ENCODE peak calls at places on chromosomes 11 and 22, in nine cellular contexts. T is AG10803, C is cardiac fibroblast, N is astrocyte of the cerebellum, U is psoas muscle, S is fibroblast of pulmonary artery, B is GM12865, G is mucosa of descending colon, A is brain microvascular endothelial cell. X is an unnamed sample.

GRCh38 chr22:50545522-50546325 is at the start of gene KLHDC7B:
- DNase-seq in T (peak), C (peak), N (no peak), U (peak), S (no peak), B (no peak), G (no peak), A (no peak), X (no peak)

GRCh38 chr11:124069429-124070401 is 28.6 kb upstream of the OR10G7 start:
- DNase-seq in T (peak), C (peak), N (peak), U (no peak), S (peak), B (peak), G (peak), A (peak), X (no peak)

GRCh38 chr22:42385691-42386090 is 46.5 kb downstream of the NFAM1 start:
- DNase-seq in T (no peak), C (no peak), N (no peak), U (no peak), S (no peak), B (no peak), G (no peak), A (no peak), X (no peak)

GRCh38 chr11:7671807-7672206 is 1.5 kb downstream of the CYB5R2 start:
- DNase-seq in T (no peak), C (no peak), N (no peak), U (no peak), S (no peak), B (peak), G (no peak), A (no peak), X (no peak)

GRCh38 chr11:128525411-128526243 is 61.7 kb downstream of the ETS1 start:
- DNase-seq in T (peak), C (no peak), N (peak), U (no peak), S (no peak), B (no peak), G (no peak), A (peak), X (no peak)

GRCh38 chr22:29394931-29395581 is 6.7 kb upstream of the AP1B1 start:
- DNase-seq in T (peak), C (peak), N (peak), U (peak), S (peak), B (peak), G (no peak), A (peak), X (no peak)

GRCh38 chr11:69393865-69394233 is 87.6 kb upstream of the LINC01488 start:
- DNase-seq in T (no peak), C (no peak), N (no peak), U (peak), S (no peak), B (no peak), G (no peak), A (no peak), X (no peak)

GRCh38 chr11:10666556-10666955 is 27.0 kb downstream of the IRAG1 start:
- DNase-seq in T (peak), C (no peak), N (no peak), U (no peak), S (no peak), B (no peak), G (no peak), A (peak), X (no peak)

GRCh38 chr11:114254571-114255146 is 41.5 kb upstream of the NNMT start:
- DNase-seq in T (no peak), C (no peak), N (no peak), U (peak), S (no peak), B (no peak), G (no peak), A (no peak), X (no peak)

GRCh38 chr22:28917747-28918543 is 34.6 kb downstream of the ZNRF3 start:
- DNase-seq in T (peak), C (peak), N (peak), U (no peak), S (peak), B (no peak), G (peak), A (no peak), X (no peak)

GRCh38 chr11:3823303-3823702 is 14.9 kb downstream of the PGAP2 start:
- DNase-seq in T (peak), C (peak), N (peak), U (no peak), S (peak), B (no peak), G (no peak), A (peak), X (peak)

GRCh38 chr22:28268845-28269244 is 349.8 kb upstream of the PITPNB start:
- DNase-seq in T (no peak), C (no peak), N (no peak), U (peak), S (no peak), B (no peak), G (no peak), A (no peak), X (no peak)

GRCh38 chr22:38286915-38287669 is 14.3 kb upstream of the TMEM184B start:
- DNase-seq in T (no peak), C (no peak), N (no peak), U (no peak), S (no peak), B (no peak), G (no peak), A (no peak), X (no peak)

GRCh38 chr22:38284042-38284402 is 11.2 kb upstream of the TMEM184B start:
- DNase-seq in T (peak), C (peak), N (peak), U (no peak), S (peak), B (no peak), G (no peak), A (peak), X (peak)

GRCh38 chr22:38285015-38285414 is 12.2 kb upstream of the TMEM184B start:
- DNase-seq in T (no peak), C (no peak), N (no peak), U (no peak), S (no peak), B (no peak), G (no peak), A (no peak), X (no peak)

GRCh38 chr22:38282397-38282796 is 9.6 kb upstream of the TMEM184B start:
- DNase-seq in T (no peak), C (no peak), N (no peak), U (no peak), S (no peak), B (no peak), G (no peak), A (peak), X (no peak)
- TF ChIP-seq CTCF in T (no peak), C (no peak), N (no peak), U (no peak), S (no peak), B (no peak), G (no peak), A (no peak), X (no peak)

GRCh38 chr11:17629113-17629512 is 82.1 kb downstream of the OTOG start:
- DNase-seq in T (no peak), C (no peak), N (no peak), U (no peak), S (no peak), B (no peak), G (no peak), A (no peak), X (no peak)
- H3K4me3 ChIP-seq in T (no peak), C (no peak), N (no peak), U (no peak), S (no peak), B (no peak), G (no peak), A (no peak), X (no peak)

DNA sequence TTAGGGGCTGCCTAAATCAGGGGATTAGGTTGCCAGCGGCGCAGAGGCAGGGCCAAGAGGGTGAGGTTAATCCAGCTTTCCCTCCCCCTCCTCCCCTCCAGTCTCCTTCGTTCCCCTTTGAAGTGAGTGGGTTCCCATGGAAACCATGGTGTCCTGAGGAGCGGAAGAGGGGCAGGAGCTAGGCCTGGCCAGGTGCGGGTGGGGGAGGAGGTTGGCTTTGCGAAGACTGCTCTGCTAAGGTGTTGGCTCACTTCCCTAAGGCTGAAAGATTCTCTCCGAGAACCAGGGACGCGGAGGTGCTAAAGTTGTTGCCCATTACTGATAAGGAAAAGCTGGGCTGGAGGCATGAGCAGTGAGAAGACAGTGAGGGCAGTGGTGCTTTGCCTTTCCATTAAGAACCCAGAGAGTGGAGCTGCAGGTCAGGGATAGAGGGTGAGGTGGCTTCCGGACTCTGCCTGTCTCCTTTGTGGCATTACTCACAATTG is 124.6 kb downstream of the FEZ1 start:
- DNase-seq in T (no peak), C (no peak), N (no peak), U (no peak), S (no peak), B (no peak), G (no peak), A (no peak), X (no peak)
- TF ChIP-seq CTCF in T (no peak), C (no peak), N (no peak), U (no peak), S (no peak), B (no peak), G (no peak), A (no peak), X (no peak)

DNA sequence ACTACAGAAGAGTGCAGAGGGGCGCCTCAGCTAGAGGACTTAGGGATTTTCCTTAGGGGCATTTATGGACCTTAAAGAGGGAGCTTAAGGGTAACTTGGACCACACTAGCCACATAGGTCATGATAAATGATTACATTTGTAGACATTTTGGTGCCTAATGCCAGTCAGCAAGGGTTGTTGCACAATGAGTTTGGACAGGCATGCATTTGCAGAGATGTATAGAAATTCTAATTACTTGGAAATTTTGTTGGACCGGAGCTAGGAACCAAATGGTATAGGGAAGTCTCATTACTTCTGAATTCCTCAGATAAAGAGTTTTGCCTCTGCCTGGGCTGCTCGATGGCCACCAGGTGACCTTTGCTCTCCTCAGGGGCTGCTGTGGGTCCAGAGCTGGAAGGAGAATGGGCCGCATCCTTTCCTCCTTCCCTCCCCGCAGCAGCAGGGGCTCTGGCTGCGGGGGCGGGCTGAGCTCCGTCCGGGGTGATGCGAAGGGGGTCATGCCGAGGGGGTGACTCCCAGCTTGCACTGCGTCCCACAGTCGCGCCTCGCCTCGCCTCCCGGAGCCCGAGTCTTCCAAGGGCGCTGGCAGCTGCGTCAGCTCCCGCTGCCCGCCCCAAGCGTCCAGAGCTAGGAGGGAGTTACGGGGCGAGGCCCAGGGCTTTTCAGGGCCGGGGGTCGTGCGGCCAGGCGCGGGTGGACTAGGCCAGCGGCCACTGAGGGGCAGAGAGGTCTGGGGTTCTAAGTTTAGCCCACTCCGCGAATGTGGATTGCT is 20.2 kb upstream of the MALAT1 start:
- DNase-seq in T (peak), C (peak), N (no peak), U (peak), S (peak), B (no peak), G (peak), A (peak), X (no peak)
- H3K4me3 ChIP-seq in T (peak), C (peak), N (peak), U (peak), S (peak), B (peak), G (no peak), A (peak), X (peak)

DNA sequence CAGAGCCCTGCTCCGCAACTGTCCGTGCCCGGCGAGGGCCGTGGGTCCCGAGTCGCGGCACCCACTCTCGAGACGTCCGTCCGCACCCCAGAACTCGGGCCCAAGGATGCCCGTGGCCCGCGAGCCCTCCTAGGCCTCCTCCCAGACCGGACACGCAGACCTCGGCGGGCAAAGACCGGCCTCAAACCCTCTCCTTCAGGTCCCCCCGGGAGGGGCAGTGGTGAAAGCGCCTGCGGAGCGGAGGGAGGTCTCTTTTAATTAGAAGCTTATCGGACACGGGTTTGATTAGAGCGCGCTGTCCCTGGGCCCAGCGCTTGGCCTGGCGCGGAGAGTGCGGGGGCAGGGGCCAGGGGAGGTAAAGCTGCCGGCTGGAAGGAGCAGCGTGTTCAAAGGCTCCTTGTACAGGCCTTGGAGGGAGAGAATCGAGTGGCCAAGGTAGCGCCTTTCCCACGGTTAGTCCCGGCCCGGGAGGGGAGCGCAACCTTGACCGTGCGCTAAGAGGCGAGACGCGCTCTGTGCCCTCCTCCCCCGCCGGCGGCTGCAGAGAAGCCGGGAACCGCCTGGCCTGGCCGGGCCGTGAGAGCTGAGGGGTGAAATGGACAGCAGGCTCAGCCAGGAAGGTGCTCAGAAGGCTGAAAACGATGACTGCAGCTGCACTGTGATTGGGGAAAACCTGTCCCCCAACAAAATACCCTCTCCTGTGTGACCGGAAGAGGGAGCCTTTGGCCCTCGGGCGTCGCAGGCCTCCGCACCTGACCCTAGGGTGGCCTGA is 4.6 kb downstream of the WT1 start:
- DNase-seq in T (no peak), C (peak), N (no peak), U (no peak), S (peak), B (no peak), G (no peak), A (no peak), X (no peak)
- TF ChIP-seq CTCF in T (peak), C (peak), N (peak), U (no peak), S (peak), B (no peak), G (no peak), A (peak), X (no peak)

GRCh38 chr22:20434773-20435172 is 2.9 kb downstream of the SCARF2 start:
- DNase-seq in T (no peak), C (no peak), N (no peak), U (peak), S (no peak), B (no peak), G (no peak), A (no peak), X (no peak)

GRCh38 chr22:20436309-20437252 is 1.0 kb downstream of the SCARF2 start:
- DNase-seq in T (peak), C (peak), N (no peak), U (peak), S (peak), B (no peak), G (peak), A (no peak), X (no peak)

GRCh38 chr22:20434264-20434751 is 3.3 kb downstream of the SCARF2 start:
- DNase-seq in T (no peak), C (no peak), N (no peak), U (peak), S (no peak), B (no peak), G (peak), A (no peak), X (no peak)

GRCh38 chr22:20437253-20438065 is at the start of gene SCARF2:
- DNase-seq in T (peak), C (peak), N (peak), U (peak), S (peak), B (no peak), G (peak), A (no peak), X (no peak)

DNA sequence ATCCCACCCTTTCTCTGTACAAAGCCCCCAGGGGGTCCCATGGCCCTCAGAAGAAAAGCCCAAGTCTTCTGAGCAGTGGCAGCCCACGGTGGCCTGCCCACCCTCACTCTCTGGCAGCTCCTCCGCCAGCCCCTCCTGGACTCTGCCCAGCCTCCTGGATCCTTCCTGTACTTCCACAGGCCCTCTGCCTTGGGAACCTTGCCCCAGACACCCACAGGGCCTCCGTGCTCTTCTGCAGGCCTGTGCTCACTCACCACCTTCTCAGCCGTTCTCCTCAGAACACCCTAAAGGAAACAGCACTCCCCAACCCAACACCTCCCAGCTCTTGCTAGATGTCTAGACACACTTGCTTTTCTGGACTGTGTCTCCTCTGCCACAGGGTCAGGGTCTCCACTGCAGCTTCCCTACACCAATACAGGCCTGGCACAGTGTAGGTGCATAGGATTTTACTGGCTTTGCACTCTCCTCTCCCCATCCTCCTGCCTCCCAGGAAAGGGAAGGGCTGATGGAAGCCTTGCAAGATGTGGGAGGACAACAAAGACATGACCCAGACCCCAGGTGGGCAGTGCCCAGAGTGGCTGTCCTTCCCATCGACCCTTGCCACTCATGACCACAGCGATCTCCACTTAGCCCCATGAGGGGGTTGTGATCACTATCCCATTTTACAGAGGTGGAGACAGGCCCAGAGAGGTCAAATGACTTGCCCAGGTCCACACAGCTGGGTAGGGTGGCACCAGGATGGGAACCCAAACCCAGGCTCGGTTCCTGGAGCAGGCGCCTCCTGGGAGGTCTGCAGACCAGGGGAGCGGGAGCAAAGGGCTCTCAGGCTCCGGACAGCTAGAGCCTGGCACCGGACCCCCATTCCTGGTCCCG is 2.0 kb downstream of the SCARF2 start:
- DNase-seq in T (no peak), C (no peak), N (no peak), U (peak), S (no peak), B (no peak), G (peak), A (no peak), X (no peak)
- H3K4me3 ChIP-seq in T (peak), C (peak), N (peak), U (peak), S (peak), B (no peak), G (no peak), A (peak), X (peak)

DNA sequence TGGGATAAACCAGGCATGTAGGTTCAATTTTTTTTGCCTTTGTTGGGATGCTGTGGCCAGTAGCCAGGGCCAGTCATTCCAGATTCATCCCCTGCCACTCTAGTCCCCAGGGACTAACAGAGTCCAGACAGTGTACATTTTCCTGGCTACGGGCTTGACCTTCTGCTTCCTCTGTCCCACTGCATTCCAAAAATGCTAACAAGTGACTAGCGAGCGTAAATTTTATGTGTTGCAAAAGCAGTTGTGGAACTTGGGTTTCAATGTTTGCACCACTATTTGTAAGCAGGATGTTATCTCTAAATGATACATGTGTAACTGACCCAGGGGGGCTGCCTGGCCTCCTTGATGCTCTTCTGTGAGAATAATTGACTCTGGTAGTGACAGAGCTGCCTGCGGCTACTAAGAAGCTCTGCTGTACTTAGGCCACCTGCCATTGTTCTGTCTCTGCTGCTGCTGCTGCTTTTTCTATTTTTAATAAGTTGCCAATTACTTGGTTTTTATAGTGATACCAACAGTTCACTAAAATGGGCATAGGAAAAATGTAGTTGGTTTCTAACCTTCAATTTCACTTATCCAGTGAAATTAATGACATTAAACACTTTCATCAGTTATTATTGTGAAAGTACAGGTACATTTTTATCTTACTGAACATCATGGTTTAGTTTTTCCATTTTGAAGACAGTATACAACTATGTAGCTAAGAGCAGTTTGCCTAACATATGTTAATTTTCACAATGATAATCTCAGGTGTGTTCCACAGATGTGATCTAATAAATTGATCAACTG is 26.8 kb downstream of the TNRC6B start:
- DNase-seq in T (peak), C (peak), N (no peak), U (no peak), S (peak), B (no peak), G (no peak), A (peak), X (peak)
- TF ChIP-seq CTCF in T (no peak), C (no peak), N (no peak), U (no peak), S (no peak), B (no peak), G (no peak), A (no peak), X (no peak)

GRCh38 chr11:416051-416756 is 1.4 kb upstream of the SIGIRR start:
- DNase-seq in T (no peak), C (no peak), N (no peak), U (no peak), S (no peak), B (no peak), G (peak), A (no peak), X (no peak)

GRCh38 chr11:412641-413119 is 2.1 kb downstream of the SIGIRR start:
- DNase-seq in T (no peak), C (no peak), N (no peak), U (peak), S (no peak), B (no peak), G (peak), A (no peak), X (no peak)

GRCh38 chr11:415640-416041 is 842 bp upstream of the SIGIRR start:
- DNase-seq in T (no peak), C (no peak), N (no peak), U (no peak), S (no peak), B (no peak), G (no peak), A (no peak), X (no peak)

GRCh38 chr11:414333-414857 is 404 bp downstream of the SIGIRR start:
- DNase-seq in T (no peak), C (no peak), N (no peak), U (peak), S (no peak), B (no peak), G (peak), A (no peak), X (no peak)

GRCh38 chr11:413120-414081 is 1.4 kb downstream of the SIGIRR start:
- DNase-seq in T (no peak), C (no peak), N (no peak), U (peak), S (no peak), B (no peak), G (peak), A (no peak), X (no peak)
- H3K4me3 ChIP-seq in T (no peak), C (no peak), N (no peak), U (no peak), S (no peak), B (no peak), G (no peak), A (no peak), X (no peak)

X was measured in AG04449.